ENCODE peak calls at places on chromosomes 2 and 18, in eight cellular contexts. I is SK-N-SH, O is stomach, L is mesenchymal stem cell, A is uterus, Z is GM06990, V is testis, B is tibial artery. N is an unnamed sample. For H3K27me3 and H3K36me3, the result is how much of the 10 kb centered on the place peaks cover.

GRCh38 chr2:233965032-233965614 is 48.0 kb downstream of the TRPM8 start:
- DNase-seq in I (no peak), O (no peak), L (no peak), A (no peak), Z (no peak), V (no peak), B (no peak), N (no peak)

GRCh38 chr2:24491626-24492282 is 700 bp downstream of the NCOA1 start:
- DNase-seq in I (peak), O (peak), L (peak), A (peak), Z (peak), V (peak), B (peak), N (peak)

GRCh38 chr2:174334781-174335604 is at the start of gene SP9:
- DNase-seq in I (peak), O (no peak), L (peak), A (no peak), Z (peak), V (peak), B (no peak), N (peak)

GRCh38 chr18:77133051-77133919 is 702 bp upstream of the MBP start:
- DNase-seq in I (no peak), O (peak), L (no peak), A (peak), Z (no peak), V (peak), B (no peak), N (peak)

GRCh38 chr18:32300914-32301313 is 111.1 kb downstream of the MEP1B start:
- DNase-seq in I (no peak), O (no peak), L (no peak), A (no peak), Z (no peak), V (no peak), B (no peak), N (no peak)

GRCh38 chr2:226790436-226790835 is 9.2 kb downstream of the IRS1 start:
- DNase-seq in I (no peak), O (no peak), L (no peak), A (peak), Z (no peak), V (no peak), B (no peak), N (no peak)

GRCh38 chr2:8684421-8684884 is 2.6 kb downstream of the ID2 start:
- DNase-seq in I (peak), O (no peak), L (peak), A (peak), Z (peak), V (peak), B (no peak), N (peak)

GRCh38 chr2:156322103-156322671 is 10.3 kb downstream of the NR4A2 start:
- DNase-seq in I (no peak), O (no peak), L (peak), A (no peak), Z (no peak), V (no peak), B (no peak), N (no peak)

GRCh38 chr2:47058061-47058931 is 96.8 kb downstream of the STPG4 start:
- DNase-seq in I (no peak), O (no peak), L (peak), A (peak), Z (no peak), V (peak), B (peak), N (no peak)

GRCh38 chr2:100390001-100390940 is 27.2 kb downstream of the CHST10 start:
- DNase-seq in I (no peak), O (no peak), L (no peak), A (no peak), Z (no peak), V (no peak), B (peak), N (peak)

GRCh38 chr2:58740381-58740780 is 499.3 kb upstream of the FANCL start:
- DNase-seq in I (no peak), O (no peak), L (no peak), A (no peak), Z (no peak), V (no peak), B (no peak), N (no peak)

GRCh38 chr2:235611337-235611736 is 117.5 kb downstream of the AGAP1 start:
- DNase-seq in I (peak), O (no peak), L (no peak), A (no peak), Z (no peak), V (no peak), B (no peak), N (no peak)

GRCh38 chr2:58921676-58922075 is 680.6 kb upstream of the FANCL start:
- DNase-seq in I (no peak), O (no peak), L (no peak), A (no peak), Z (no peak), V (no peak), B (no peak), N (no peak)

GRCh38 chr18:49858309-49859005 is 45.1 kb upstream of the ACAA2 start:
- DNase-seq in I (peak), O (peak), L (peak), A (peak), Z (no peak), V (peak), B (no peak), N (peak)

GRCh38 chr2:163768881-163769681 is 33.3 kb upstream of the FIGN start:
- DNase-seq in I (no peak), O (no peak), L (no peak), A (no peak), Z (no peak), V (no peak), B (no peak), N (no peak)

GRCh38 chr18:46407471-46408166 is 249.4 kb downstream of the LOXHD1 start:
- DNase-seq in I (no peak), O (no peak), L (peak), A (no peak), Z (no peak), V (no peak), B (no peak), N (no peak)

GRCh38 chr2:233058717-233059546 is 1.2 kb upstream of the INPP5D start:
- DNase-seq in I (no peak), O (peak), L (no peak), A (no peak), Z (no peak), V (peak), B (peak), N (no peak)

GRCh38 chr2:33406622-33407021 is 69.8 kb upstream of the RASGRP3 start:
- DNase-seq in I (no peak), O (no peak), L (no peak), A (no peak), Z (no peak), V (no peak), B (no peak), N (no peak)

GRCh38 chr2:112121682-112122254 is 16.4 kb upstream of the FBLN7 start:
- DNase-seq in I (peak), O (no peak), L (peak), A (no peak), Z (peak), V (peak), B (no peak), N (no peak)

GRCh38 chr2:3102081-3102914 is 275.3 kb downstream of the EIPR1 start:
- DNase-seq in I (peak), O (no peak), L (no peak), A (no peak), Z (no peak), V (no peak), B (peak), N (no peak)

GRCh38 chr2:75614062-75614710 is 32.4 kb upstream of the MRPL19 start:
- DNase-seq in I (no peak), O (no peak), L (no peak), A (no peak), Z (no peak), V (no peak), B (no peak), N (no peak)

GRCh38 chr2:73043279-73043678 is 28.2 kb downstream of the SFXN5 start:
- DNase-seq in I (no peak), O (no peak), L (no peak), A (no peak), Z (no peak), V (no peak), B (no peak), N (no peak)

GRCh38 chr2:120669121-120669952 is 66.3 kb upstream of the GLI2 start:
- DNase-seq in I (peak), O (peak), L (peak), A (no peak), Z (no peak), V (no peak), B (no peak), N (peak)

GRCh38 chr18:33755918-33756590 is 178.0 kb downstream of the ASXL3 start:
- DNase-seq in I (no peak), O (no peak), L (peak), A (no peak), Z (no peak), V (no peak), B (no peak), N (no peak)

GRCh38 chr18:12639990-12640880 is 17.7 kb downstream of the SPIRE1 start:
- DNase-seq in I (no peak), O (no peak), L (peak), A (no peak), Z (no peak), V (no peak), B (no peak), N (no peak)

GRCh38 chr18:49681387-49681786 is 119.5 kb downstream of the LIPG start:
- DNase-seq in I (no peak), O (no peak), L (no peak), A (no peak), Z (no peak), V (no peak), B (no peak), N (no peak)

GRCh38 chr2:171069286-171069956 is 91.3 kb downstream of the TLK1 start:
- DNase-seq in I (no peak), O (no peak), L (no peak), A (no peak), Z (no peak), V (no peak), B (no peak), N (no peak)

GRCh38 chr2:209495855-209496585 is 72.2 kb downstream of the MAP2 start:
- DNase-seq in I (peak), O (peak), L (peak), A (no peak), Z (no peak), V (no peak), B (no peak), N (no peak)

GRCh38 chr2:7891312-7891711 is 790.5 kb upstream of the ID2 start:
- DNase-seq in I (no peak), O (no peak), L (no peak), A (no peak), Z (no peak), V (no peak), B (no peak), N (peak)

GRCh38 chr18:33269223-33269622 is 171.3 kb downstream of the CCDC178 start:
- DNase-seq in I (no peak), O (no peak), L (no peak), A (no peak), Z (no peak), V (no peak), B (no peak), N (peak)

GRCh38 chr18:21004721-21005120 is 106.9 kb downstream of the ROCK1 start:
- DNase-seq in I (no peak), O (no peak), L (peak), A (peak), Z (no peak), V (no peak), B (no peak), N (no peak)

GRCh38 chr18:79958981-79959380 is 5.5 kb upstream of the HSBP1L1 start:
- DNase-seq in I (no peak), O (no peak), L (no peak), A (no peak), Z (no peak), V (no peak), B (no peak), N (no peak)

GRCh38 chr18:79953921-79954651 is 2.6 kb upstream of the SLC66A2 start:
- DNase-seq in I (no peak), O (no peak), L (peak), A (no peak), Z (no peak), V (peak), B (peak), N (no peak)

GRCh38 chr18:79955302-79956075 is 4.0 kb upstream of the SLC66A2 start:
- DNase-seq in I (no peak), O (no peak), L (peak), A (no peak), Z (no peak), V (peak), B (peak), N (no peak)

GRCh38 chr18:79954791-79955190 is 3.3 kb upstream of the SLC66A2 start:
- DNase-seq in I (no peak), O (no peak), L (no peak), A (no peak), Z (no peak), V (peak), B (peak), N (no peak)

DNA sequence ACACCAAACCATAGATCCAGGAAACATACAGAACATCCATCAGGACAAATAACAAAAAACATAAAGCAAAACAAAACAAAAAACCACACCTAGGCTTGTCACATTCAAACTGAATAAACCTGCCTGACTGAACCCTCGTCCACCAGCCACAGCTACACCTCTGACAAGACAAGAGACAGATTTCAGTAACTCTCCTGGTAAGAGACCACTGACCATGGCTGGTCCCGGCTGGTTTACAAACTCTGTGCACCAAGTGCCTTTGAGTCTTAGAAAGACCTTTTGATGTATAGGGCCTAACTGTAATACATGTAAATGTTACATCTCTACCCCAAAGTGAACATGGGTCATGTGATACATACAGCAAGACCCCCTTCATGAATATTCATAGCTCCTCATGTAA is 4.8 kb upstream of the SLC66A2 start:
- DNase-seq in I (no peak), O (no peak), L (no peak), A (no peak), Z (no peak), V (no peak), B (no peak), N (no peak)
- H3K27me3 ChIP-seq in I (under half), O (under half), L (under half), A (under half), Z (under half), V (under half), B (under half), N (half or more)

DNA sequence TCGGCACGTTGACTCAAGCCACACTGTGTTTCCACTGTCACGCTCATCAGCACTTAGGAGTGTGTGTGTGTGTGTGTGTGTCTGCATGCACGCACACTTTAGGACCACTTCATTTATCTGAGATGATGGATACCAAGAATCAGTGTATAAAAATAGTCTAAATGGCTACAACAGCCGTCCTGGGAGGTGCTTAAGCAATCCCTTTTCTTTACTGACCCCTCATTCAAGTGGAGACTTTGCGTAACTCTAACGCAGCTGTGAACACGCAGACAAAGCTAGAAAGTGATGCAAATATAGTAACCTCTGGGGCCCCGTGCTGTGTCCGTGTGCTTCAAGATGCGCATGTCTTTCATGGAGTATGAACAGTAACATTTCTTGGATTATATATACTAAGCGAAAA is 40.4 kb upstream of the RBM44 start:
- DNase-seq in I (no peak), O (no peak), L (no peak), A (no peak), Z (no peak), V (no peak), B (no peak), N (no peak)
- H3K36me3 ChIP-seq in I (half or more), O (half or more), L (half or more), A (under half), Z (under half), V (under half), B (half or more), N (under half)

GRCh38 chr2:30756051-30756719 is 51.1 kb downstream of the CAPN13 start:
- DNase-seq in I (peak), O (no peak), L (peak), A (no peak), Z (no peak), V (no peak), B (peak), N (no peak)

GRCh38 chr2:30758315-30758714 is 48.9 kb downstream of the CAPN13 start:
- DNase-seq in I (peak), O (no peak), L (no peak), A (no peak), Z (no peak), V (no peak), B (no peak), N (no peak)

GRCh38 chr2:30759481-30759880 is 47.8 kb downstream of the CAPN13 start:
- DNase-seq in I (no peak), O (no peak), L (no peak), A (no peak), Z (no peak), V (peak), B (no peak), N (no peak)

GRCh38 chr2:30757737-30758136 is 49.5 kb downstream of the CAPN13 start:
- DNase-seq in I (no peak), O (no peak), L (no peak), A (no peak), Z (no peak), V (no peak), B (peak), N (no peak)

GRCh38 chr2:30756971-30757370 is 50.3 kb downstream of the CAPN13 start:
- DNase-seq in I (no peak), O (no peak), L (no peak), A (no peak), Z (no peak), V (no peak), B (peak), N (no peak)
- H3K27me3 ChIP-seq in I (under half), O (under half), L (half or more), A (under half), Z (under half), V (under half), B (under half), N (under half)

GRCh38 chr18:79490593-79491551 is 95.1 kb downstream of the NFATC1 start:
- DNase-seq in I (no peak), O (no peak), L (no peak), A (no peak), Z (no peak), V (no peak), B (peak), N (peak)
- H3K36me3 ChIP-seq in I (under half), O (under half), L (under half), A (under half), Z (under half), V (under half), B (half or more), N (under half)

DNA sequence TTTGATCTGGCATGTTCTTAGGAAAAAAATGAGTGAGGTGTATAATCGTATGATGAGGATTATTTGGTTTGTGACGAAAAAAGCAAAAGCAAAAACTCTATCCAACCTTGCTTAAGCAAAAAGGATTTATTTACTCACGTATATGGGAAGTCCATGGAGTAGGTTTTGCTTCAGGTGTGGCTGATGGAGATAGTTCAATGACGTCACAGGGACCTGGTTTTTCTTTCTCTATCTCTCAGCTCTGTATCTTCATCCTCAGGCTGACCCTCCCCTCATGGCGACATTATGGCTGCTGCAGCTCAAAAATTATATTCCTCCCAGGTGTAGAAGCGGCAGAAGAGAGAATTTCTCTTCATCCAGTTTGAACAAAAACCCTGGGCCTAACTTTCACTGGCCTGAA is 8.9 kb downstream of the TMSB10 start:
- DNase-seq in I (no peak), O (no peak), L (no peak), A (no peak), Z (no peak), V (no peak), B (no peak), N (no peak)
- H3K27me3 ChIP-seq in I (under half), O (under half), L (under half), A (under half), Z (under half), V (under half), B (under half), N (under half)